ENCODE peak calls at places on chromosomes 13 and 19, in four cellular contexts. J, I, Z and U are unnamed samples.

GRCh38 chr13:98986226-98986846 is 8.5 kb upstream of the DOCK9 start:
- DNase-seq in J (no peak), I (no peak), Z (no peak), U (no peak)

GRCh38 chr19:35986664-35987570 is 8.1 kb upstream of the SDHAF1 start:
- DNase-seq in J (peak), I (no peak), Z (no peak), U (peak)

GRCh38 chr19:3801412-3802096 is 15.4 kb upstream of the MATK start:
- DNase-seq in J (peak), I (no peak), Z (peak), U (peak)

GRCh38 chr19:38513762-38514167 is 80.3 kb downstream of the RYR1 start:
- DNase-seq in J (no peak), I (no peak), Z (no peak), U (no peak)

GRCh38 chr13:45325806-45326205 is 15.2 kb downstream of the TPT1 start:
- DNase-seq in J (no peak), I (no peak), Z (no peak), U (peak)

GRCh38 chr13:69690999-69691398 is 416.6 kb upstream of the ATXN8OS start:
- DNase-seq in J (no peak), I (no peak), Z (no peak), U (no peak)

GRCh38 chr13:40479196-40479845 is 187.1 kb downstream of the FOXO1 start:
- DNase-seq in J (no peak), I (no peak), Z (no peak), U (no peak)

GRCh38 chr13:76668716-76669115 is 217.5 kb downstream of the KCTD12 start:
- DNase-seq in J (no peak), I (no peak), Z (no peak), U (no peak)

GRCh38 chr13:44402902-44403719 is 29.5 kb downstream of the SERP2 start:
- DNase-seq in J (no peak), I (no peak), Z (no peak), U (no peak)

GRCh38 chr13:41411536-41411935 is 45.8 kb upstream of the RGCC start:
- DNase-seq in J (no peak), I (no peak), Z (no peak), U (peak)

GRCh38 chr19:57068921-57069697 is 50.7 kb upstream of the USP29 start:
- DNase-seq in J (no peak), I (no peak), Z (no peak), U (no peak)

GRCh38 chr13:69657676-69658075 is 449.9 kb upstream of the ATXN8OS start:
- DNase-seq in J (no peak), I (no peak), Z (no peak), U (no peak)

GRCh38 chr19:49042177-49042576 is 1.5 kb upstream of the CGB5 start:
- DNase-seq in J (no peak), I (no peak), Z (no peak), U (no peak)